ENCODE peak calls at places on chromosomes 16 and 17, in nine cellular contexts. One of them, this sample, is unnamed.

GRCh38 chr16:35506018-35506897 is 2046.8 kb downstream of the TP53TG3F start:
- DNase-seq in endothelial cell of umbilical vein: no peak
- DNase-seq in SK-N-SH: peak
- DNase-seq in neural progenitor cell: no peak
- DNase-seq in IMR-90: no peak
- DNase-seq in mammary epithelial cell: no peak
- DNase-seq in hepatocyte: no peak
- DNase-seq in PC-3: no peak
- DNase-seq in PC-9: no peak
- DNase-seq in this sample: no peak

GRCh38 chr17:29235904-29236303 is 10.8 kb upstream of the CRYBA1 start:
- DNase-seq in endothelial cell of umbilical vein: no peak
- DNase-seq in SK-N-SH: no peak
- DNase-seq in neural progenitor cell: no peak
- DNase-seq in IMR-90: no peak
- DNase-seq in mammary epithelial cell: no peak
- DNase-seq in hepatocyte: no peak
- DNase-seq in PC-3: no peak
- DNase-seq in PC-9: no peak
- DNase-seq in this sample: no peak

GRCh38 chr17:74971842-74972106 is 785 bp downstream of the HID1 start:
- DNase-seq in endothelial cell of umbilical vein: no peak
- DNase-seq in SK-N-SH: no peak
- DNase-seq in neural progenitor cell: no peak
- DNase-seq in IMR-90: no peak
- DNase-seq in mammary epithelial cell: no peak
- DNase-seq in hepatocyte: no peak
- DNase-seq in PC-3: no peak
- DNase-seq in PC-9: no peak
- DNase-seq in this sample: no peak

GRCh38 chr17:80779961-80780380 is 211.7 kb upstream of the CHMP6 start:
- DNase-seq in endothelial cell of umbilical vein: no peak
- DNase-seq in SK-N-SH: peak
- DNase-seq in neural progenitor cell: no peak
- DNase-seq in IMR-90: peak
- DNase-seq in mammary epithelial cell: no peak
- DNase-seq in hepatocyte: no peak
- DNase-seq in PC-3: no peak
- DNase-seq in PC-9: no peak
- DNase-seq in this sample: no peak

GRCh38 chr17:79808763-79809529 is 12.1 kb upstream of the CBX8 start:
- DNase-seq in endothelial cell of umbilical vein: no peak
- DNase-seq in SK-N-SH: no peak
- DNase-seq in neural progenitor cell: peak
- DNase-seq in IMR-90: no peak
- DNase-seq in mammary epithelial cell: peak
- DNase-seq in hepatocyte: peak
- DNase-seq in PC-3: peak
- DNase-seq in PC-9: peak
- DNase-seq in this sample: peak

GRCh38 chr17:78925662-78926555 is 722 bp upstream of the TIMP2 start:
- DNase-seq in endothelial cell of umbilical vein: peak
- DNase-seq in SK-N-SH: peak
- DNase-seq in neural progenitor cell: peak
- DNase-seq in IMR-90: peak
- DNase-seq in mammary epithelial cell: no peak
- DNase-seq in hepatocyte: peak
- DNase-seq in PC-3: no peak
- DNase-seq in PC-9: no peak
- DNase-seq in this sample: no peak

GRCh38 chr17:63116228-63116627 is 150.2 kb downstream of the TANC2 start:
- DNase-seq in endothelial cell of umbilical vein: no peak
- DNase-seq in SK-N-SH: peak
- DNase-seq in neural progenitor cell: peak
- DNase-seq in IMR-90: no peak
- DNase-seq in mammary epithelial cell: no peak
- DNase-seq in hepatocyte: no peak
- DNase-seq in PC-3: peak
- DNase-seq in PC-9: no peak
- DNase-seq in this sample: no peak

GRCh38 chr17:76383645-76384221 is 676 bp upstream of the SPHK1 start:
- DNase-seq in endothelial cell of umbilical vein: peak
- DNase-seq in SK-N-SH: peak
- DNase-seq in neural progenitor cell: peak
- DNase-seq in IMR-90: peak
- DNase-seq in mammary epithelial cell: no peak
- DNase-seq in hepatocyte: peak
- DNase-seq in PC-3: peak
- DNase-seq in PC-9: no peak
- DNase-seq in this sample: peak

GRCh38 chr16:64380751-64381150 is 741.1 kb downstream of the CDH11 start:
- DNase-seq in endothelial cell of umbilical vein: no peak
- DNase-seq in SK-N-SH: no peak
- DNase-seq in neural progenitor cell: peak
- DNase-seq in IMR-90: no peak
- DNase-seq in mammary epithelial cell: no peak
- DNase-seq in hepatocyte: no peak
- DNase-seq in PC-3: no peak
- DNase-seq in PC-9: no peak
- DNase-seq in this sample: no peak

GRCh38 chr17:69602969-69603368 is 188.5 kb downstream of the MAP2K6 start:
- DNase-seq in endothelial cell of umbilical vein: no peak
- DNase-seq in SK-N-SH: no peak
- DNase-seq in neural progenitor cell: no peak
- DNase-seq in IMR-90: no peak
- DNase-seq in mammary epithelial cell: no peak
- DNase-seq in hepatocyte: no peak
- DNase-seq in PC-3: no peak
- DNase-seq in PC-9: no peak
- DNase-seq in this sample: no peak

GRCh38 chr16:49851468-49851787 is 4.5 kb downstream of the ZNF423 start:
- DNase-seq in endothelial cell of umbilical vein: peak
- DNase-seq in SK-N-SH: no peak
- DNase-seq in neural progenitor cell: no peak
- DNase-seq in IMR-90: no peak
- DNase-seq in mammary epithelial cell: no peak
- DNase-seq in hepatocyte: no peak
- DNase-seq in PC-3: no peak
- DNase-seq in PC-9: no peak
- DNase-seq in this sample: no peak

GRCh38 chr16:30052671-30053372 is 12.7 kb upstream of the ALDOA start:
- DNase-seq in endothelial cell of umbilical vein: peak
- DNase-seq in SK-N-SH: peak
- DNase-seq in neural progenitor cell: peak
- DNase-seq in IMR-90: peak
- DNase-seq in mammary epithelial cell: peak
- DNase-seq in hepatocyte: peak
- DNase-seq in PC-3: peak
- DNase-seq in PC-9: peak
- DNase-seq in this sample: peak

GRCh38 chr17:12078791-12079190 is 58.1 kb downstream of the MAP2K4 start:
- DNase-seq in endothelial cell of umbilical vein: no peak
- DNase-seq in SK-N-SH: no peak
- DNase-seq in neural progenitor cell: no peak
- DNase-seq in IMR-90: peak
- DNase-seq in mammary epithelial cell: peak
- DNase-seq in hepatocyte: no peak
- DNase-seq in PC-3: peak
- DNase-seq in PC-9: no peak
- DNase-seq in this sample: no peak

GRCh38 chr17:49787932-49788442 is 494 bp upstream of the KAT7 start:
- DNase-seq in endothelial cell of umbilical vein: no peak
- DNase-seq in SK-N-SH: peak
- DNase-seq in neural progenitor cell: peak
- DNase-seq in IMR-90: no peak
- DNase-seq in mammary epithelial cell: no peak
- DNase-seq in hepatocyte: no peak
- DNase-seq in PC-3: no peak
- DNase-seq in PC-9: no peak
- DNase-seq in this sample: no peak

GRCh38 chr16:77548766-77549165 is 113.9 kb upstream of the ADAMTS18 start:
- DNase-seq in endothelial cell of umbilical vein: no peak
- DNase-seq in SK-N-SH: no peak
- DNase-seq in neural progenitor cell: no peak
- DNase-seq in IMR-90: peak
- DNase-seq in mammary epithelial cell: no peak
- DNase-seq in hepatocyte: no peak
- DNase-seq in PC-3: peak
- DNase-seq in PC-9: no peak
- DNase-seq in this sample: no peak

GRCh38 chr16:1502092-1503004 is 9.2 kb downstream of the TELO2 start:
- DNase-seq in endothelial cell of umbilical vein: no peak
- DNase-seq in SK-N-SH: no peak
- DNase-seq in neural progenitor cell: no peak
- DNase-seq in IMR-90: no peak
- DNase-seq in mammary epithelial cell: no peak
- DNase-seq in hepatocyte: no peak
- DNase-seq in PC-3: no peak
- DNase-seq in PC-9: no peak
- DNase-seq in this sample: no peak

GRCh38 chr17:18258356-18259038 is at the start of gene FLII:
- DNase-seq in endothelial cell of umbilical vein: peak
- DNase-seq in SK-N-SH: peak
- DNase-seq in neural progenitor cell: peak
- DNase-seq in IMR-90: peak
- DNase-seq in mammary epithelial cell: peak
- DNase-seq in hepatocyte: peak
- DNase-seq in PC-3: peak
- DNase-seq in PC-9: peak
- DNase-seq in this sample: peak

GRCh38 chr16:86414991-86415740 is 95.2 kb upstream of the FOXF1 start:
- DNase-seq in endothelial cell of umbilical vein: peak
- DNase-seq in SK-N-SH: no peak
- DNase-seq in neural progenitor cell: no peak
- DNase-seq in IMR-90: no peak
- DNase-seq in mammary epithelial cell: no peak
- DNase-seq in hepatocyte: no peak
- DNase-seq in PC-3: no peak
- DNase-seq in PC-9: no peak
- DNase-seq in this sample: no peak
- H3K27ac ChIP-seq in endothelial cell of umbilical vein: peak
- H3K27ac ChIP-seq in SK-N-SH: no peak
- H3K27ac ChIP-seq in neural progenitor cell: no peak
- H3K27ac ChIP-seq in IMR-90: no peak
- H3K27ac ChIP-seq in mammary epithelial cell: no peak
- H3K27ac ChIP-seq in hepatocyte: no peak
- H3K27ac ChIP-seq in PC-3: no peak
- H3K27ac ChIP-seq in PC-9: no peak
- H3K27ac ChIP-seq in this sample: no peak

GRCh38 chr17:10556301-10557005 is 7.0 kb upstream of the MYH2 start:
- DNase-seq in endothelial cell of umbilical vein: no peak
- DNase-seq in SK-N-SH: no peak
- DNase-seq in neural progenitor cell: no peak
- DNase-seq in IMR-90: no peak
- DNase-seq in mammary epithelial cell: no peak
- DNase-seq in hepatocyte: no peak
- DNase-seq in PC-3: no peak
- DNase-seq in PC-9: no peak
- DNase-seq in this sample: no peak
- H2AFZ ChIP-seq in endothelial cell of umbilical vein: no peak
- H2AFZ ChIP-seq in SK-N-SH: no peak
- H2AFZ ChIP-seq in neural progenitor cell: peak
- H2AFZ ChIP-seq in IMR-90: no peak
- H2AFZ ChIP-seq in mammary epithelial cell: no peak
- H2AFZ ChIP-seq in hepatocyte: no peak
- H2AFZ ChIP-seq in PC-3: no peak
- H2AFZ ChIP-seq in PC-9: no peak
- H2AFZ ChIP-seq in this sample: no peak

DNA sequence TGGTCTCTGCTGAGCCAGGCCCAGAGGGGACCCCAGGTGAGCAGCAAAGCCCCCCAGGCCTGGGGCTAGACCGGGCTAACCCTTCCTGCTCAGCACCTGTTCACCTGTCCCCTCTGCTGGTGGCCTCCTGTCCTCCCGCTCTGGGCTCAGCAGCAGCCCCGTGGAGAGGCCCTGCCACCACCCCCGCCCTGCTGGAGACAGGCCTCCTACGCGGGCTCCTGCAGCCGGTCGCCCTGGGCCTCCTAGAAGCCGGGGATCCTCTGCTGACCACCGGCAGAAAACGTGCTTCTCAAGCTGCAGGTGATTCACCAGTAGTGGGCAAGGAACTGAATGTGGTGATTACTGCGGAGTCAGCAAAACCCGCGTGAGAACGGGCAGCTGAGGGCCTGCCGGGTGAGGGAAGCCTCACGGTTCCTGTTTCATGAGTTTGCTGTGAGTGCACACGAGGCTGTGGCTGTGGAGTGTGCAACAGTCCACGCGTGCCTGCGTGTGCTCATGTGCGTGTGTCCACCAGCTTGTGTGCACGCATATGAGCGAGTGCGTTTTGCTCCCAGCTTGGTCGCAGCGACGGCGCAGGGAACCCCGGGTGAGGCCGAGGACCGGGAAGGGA is 792 bp downstream of the SECTM1 start:
- DNase-seq in endothelial cell of umbilical vein: peak
- DNase-seq in SK-N-SH: peak
- DNase-seq in neural progenitor cell: no peak
- DNase-seq in IMR-90: peak
- DNase-seq in mammary epithelial cell: peak
- DNase-seq in hepatocyte: peak
- DNase-seq in PC-3: peak
- DNase-seq in PC-9: peak
- DNase-seq in this sample: no peak
- TF ChIP-seq CTCF in endothelial cell of umbilical vein: no peak
- TF ChIP-seq CTCF in SK-N-SH: no peak
- TF ChIP-seq CTCF in neural progenitor cell: no peak
- TF ChIP-seq CTCF in IMR-90: no peak
- TF ChIP-seq CTCF in mammary epithelial cell: no peak
- TF ChIP-seq CTCF in hepatocyte: no peak
- TF ChIP-seq CTCF in PC-3: no peak
- TF ChIP-seq CTCF in PC-9: no peak
- TF ChIP-seq CTCF in this sample: no peak

DNA sequence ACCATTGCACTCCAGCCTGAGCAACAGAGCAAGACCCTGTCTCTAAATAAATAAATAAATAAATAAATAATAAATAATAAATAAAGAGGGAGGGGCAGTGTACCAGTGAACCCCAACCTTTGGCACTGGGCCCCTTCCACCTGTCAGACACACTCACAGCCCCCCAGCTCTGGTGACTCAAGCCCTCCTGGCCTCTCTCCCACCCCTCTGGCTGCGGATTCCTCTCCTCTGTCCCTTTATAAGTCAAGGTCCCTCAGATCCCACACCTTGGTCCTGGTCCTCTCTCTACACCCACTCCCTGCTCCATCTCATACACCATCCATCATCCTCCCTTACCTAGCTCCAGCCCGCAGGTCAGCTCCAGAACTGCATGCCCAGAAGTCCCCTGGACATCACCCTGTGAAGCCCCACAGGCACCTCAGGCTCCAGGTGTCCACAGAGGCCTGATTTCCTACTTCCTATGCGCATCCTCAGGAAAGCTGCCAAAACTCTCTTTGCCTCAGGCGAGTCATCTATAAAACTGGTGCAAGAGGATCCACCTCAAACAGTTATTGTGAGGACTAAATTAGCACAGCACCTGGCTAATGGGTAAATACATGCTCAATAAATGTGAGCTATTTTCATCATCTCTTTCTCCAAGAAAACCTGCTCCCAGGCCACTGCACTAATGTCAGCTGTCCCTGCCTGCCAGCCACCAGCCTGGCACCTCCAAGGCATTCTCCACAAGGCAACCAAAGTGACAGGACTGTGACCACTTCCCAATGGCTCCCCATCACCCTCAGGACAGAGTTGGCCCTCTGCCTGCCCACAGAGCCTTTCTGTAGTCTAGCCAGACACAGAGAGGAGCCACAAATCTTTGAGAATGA is 46.8 kb downstream of the BEAN1 start:
- DNase-seq in endothelial cell of umbilical vein: no peak
- DNase-seq in SK-N-SH: no peak
- DNase-seq in neural progenitor cell: no peak
- DNase-seq in IMR-90: no peak
- DNase-seq in mammary epithelial cell: peak
- DNase-seq in hepatocyte: no peak
- DNase-seq in PC-3: peak
- DNase-seq in PC-9: peak
- DNase-seq in this sample: no peak
- H3K27ac ChIP-seq in endothelial cell of umbilical vein: no peak
- H3K27ac ChIP-seq in SK-N-SH: no peak
- H3K27ac ChIP-seq in neural progenitor cell: no peak
- H3K27ac ChIP-seq in IMR-90: no peak
- H3K27ac ChIP-seq in mammary epithelial cell: no peak
- H3K27ac ChIP-seq in hepatocyte: no peak
- H3K27ac ChIP-seq in PC-3: no peak
- H3K27ac ChIP-seq in PC-9: no peak
- H3K27ac ChIP-seq in this sample: no peak

This sample was measured in OCI-LY7.